ENCODE peak calls at places on chromosomes 11 and 22, in five cellular contexts. One of them, this sample, is unnamed.

GRCh38 chr22:23289851-23290724 is 109.8 kb downstream of the BCR start:
- DNase-seq in sigmoid colon: peak
- DNase-seq in HCT116: no peak
- DNase-seq in Peyer's patch: peak
- DNase-seq in lower leg skin: no peak
- DNase-seq in this sample: peak

GRCh38 chr11:44709281-44709562 is 17.5 kb upstream of the TSPAN18 start:
- DNase-seq in Peyer's patch: peak
- DNase-seq in lower leg skin: no peak
- DNase-seq in sigmoid colon: no peak
- DNase-seq in HCT116: peak
- DNase-seq in this sample: no peak

GRCh38 chr11:100867601-100868000 is 180.5 kb downstream of the ARHGAP42 start:
- DNase-seq in lower leg skin: no peak
- DNase-seq in Peyer's patch: no peak
- DNase-seq in HCT116: no peak
- DNase-seq in sigmoid colon: no peak
- DNase-seq in this sample: no peak

GRCh38 chr22:48900626-48901025 is 927.0 kb downstream of the BRD1 start:
- DNase-seq in sigmoid colon: no peak
- DNase-seq in lower leg skin: peak
- DNase-seq in HCT116: no peak
- DNase-seq in Peyer's patch: no peak
- DNase-seq in this sample: no peak

GRCh38 chr11:119166368-119167076 is 2.0 kb upstream of the NLRX1 start:
- DNase-seq in sigmoid colon: no peak
- DNase-seq in Peyer's patch: no peak
- DNase-seq in HCT116: no peak
- DNase-seq in lower leg skin: no peak
- DNase-seq in this sample: no peak

GRCh38 chr11:62125881-62126280 is 2.1 kb downstream of the INCENP start:
- DNase-seq in HCT116: no peak
- DNase-seq in sigmoid colon: no peak
- DNase-seq in Peyer's patch: no peak
- DNase-seq in lower leg skin: no peak
- DNase-seq in this sample: no peak

GRCh38 chr22:22424210-22424800 is 84.2 kb downstream of the ZNF280B start:
- DNase-seq in Peyer's patch: no peak
- DNase-seq in lower leg skin: peak
- DNase-seq in sigmoid colon: no peak
- DNase-seq in HCT116: no peak
- DNase-seq in this sample: no peak

GRCh38 chr11:112637046-112637445 is 324.2 kb upstream of the NCAM1 start:
- DNase-seq in sigmoid colon: no peak
- DNase-seq in lower leg skin: no peak
- DNase-seq in Peyer's patch: no peak
- DNase-seq in HCT116: no peak
- DNase-seq in this sample: no peak

GRCh38 chr11:28152743-28153142 is 44.6 kb downstream of the METTL15 start:
- DNase-seq in sigmoid colon: no peak
- DNase-seq in HCT116: no peak
- DNase-seq in Peyer's patch: no peak
- DNase-seq in lower leg skin: no peak
- DNase-seq in this sample: no peak

GRCh38 chr11:94322501-94322900 is 18.1 kb downstream of the IZUMO1R start:
- DNase-seq in HCT116: no peak
- DNase-seq in Peyer's patch: no peak
- DNase-seq in lower leg skin: no peak
- DNase-seq in sigmoid colon: no peak
- DNase-seq in this sample: no peak

GRCh38 chr11:1103401-1104360 is 29.0 kb downstream of the MUC2 start:
- DNase-seq in Peyer's patch: no peak
- DNase-seq in sigmoid colon: no peak
- DNase-seq in HCT116: no peak
- DNase-seq in lower leg skin: no peak
- DNase-seq in this sample: no peak

GRCh38 chr11:15493066-15493465 is 378.3 kb downstream of the INSC start:
- DNase-seq in sigmoid colon: no peak
- DNase-seq in lower leg skin: no peak
- DNase-seq in Peyer's patch: no peak
- DNase-seq in HCT116: peak
- DNase-seq in this sample: no peak

GRCh38 chr11:2790581-2790925 is 90.8 kb upstream of the KCNQ1OT1 start:
- DNase-seq in sigmoid colon: peak
- DNase-seq in lower leg skin: peak
- DNase-seq in HCT116: no peak
- DNase-seq in Peyer's patch: peak
- DNase-seq in this sample: peak

GRCh38 chr22:41899992-41900651 is 14.8 kb downstream of the SHISA8 start:
- DNase-seq in Peyer's patch: no peak
- DNase-seq in HCT116: no peak
- DNase-seq in lower leg skin: no peak
- DNase-seq in sigmoid colon: no peak
- DNase-seq in this sample: no peak

GRCh38 chr22:41904450-41905410 is 10.1 kb downstream of the SHISA8 start:
- DNase-seq in lower leg skin: no peak
- DNase-seq in Peyer's patch: no peak
- DNase-seq in HCT116: no peak
- DNase-seq in sigmoid colon: no peak
- DNase-seq in this sample: no peak

GRCh38 chr22:41902932-41903421 is 11.9 kb downstream of the SHISA8 start:
- DNase-seq in Peyer's patch: no peak
- DNase-seq in lower leg skin: no peak
- DNase-seq in sigmoid colon: no peak
- DNase-seq in HCT116: no peak
- DNase-seq in this sample: peak

GRCh38 chr22:41900652-41901312 is 14.1 kb downstream of the SHISA8 start:
- DNase-seq in sigmoid colon: no peak
- DNase-seq in lower leg skin: no peak
- DNase-seq in Peyer's patch: no peak
- DNase-seq in HCT116: no peak
- DNase-seq in this sample: no peak

GRCh38 chr22:41902016-41902415 is 12.9 kb downstream of the SHISA8 start:
- DNase-seq in Peyer's patch: no peak
- DNase-seq in HCT116: no peak
- DNase-seq in sigmoid colon: no peak
- DNase-seq in lower leg skin: no peak
- DNase-seq in this sample: no peak
- TF ChIP-seq POLR2A in Peyer's patch: no peak
- TF ChIP-seq POLR2A in HCT116: no peak
- TF ChIP-seq POLR2A in sigmoid colon: no peak
- TF ChIP-seq POLR2A in lower leg skin: no peak
- TF ChIP-seq POLR2A in this sample: no peak

DNA sequence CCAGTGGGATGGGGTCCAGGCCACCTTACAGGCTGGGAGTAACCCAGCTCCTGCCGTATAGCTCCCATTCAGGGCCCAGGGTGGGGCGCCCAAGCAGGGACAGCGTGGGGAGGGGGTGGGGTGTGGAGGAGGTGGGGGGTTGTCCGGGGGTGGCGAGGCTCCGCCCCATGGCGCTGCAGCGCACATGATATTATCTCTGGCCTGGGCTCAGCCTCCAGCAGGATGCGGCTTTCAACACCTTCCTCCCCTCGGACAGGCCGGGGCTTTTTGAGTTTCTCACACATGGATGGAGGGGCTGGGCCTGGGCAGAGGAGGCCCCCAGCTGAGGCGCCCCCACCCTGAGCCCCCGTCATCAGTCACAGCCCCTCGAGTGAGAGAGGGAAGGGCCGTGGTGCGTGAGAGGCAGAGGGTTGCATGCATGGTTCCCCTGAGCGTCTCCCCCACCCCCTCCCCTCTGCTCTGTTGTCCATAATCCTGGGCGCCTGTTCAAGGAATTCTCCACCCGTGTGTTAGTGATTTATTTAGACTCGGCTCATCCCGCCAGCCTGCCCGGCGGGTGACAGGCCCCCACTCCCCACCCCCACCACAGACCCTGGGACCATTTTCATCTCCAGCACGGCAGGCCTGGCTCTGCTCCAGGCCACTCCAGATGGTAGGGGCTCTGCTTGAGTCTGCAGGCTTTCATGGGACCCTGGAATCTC is 44.9 kb downstream of the WNT11 start:
- DNase-seq in sigmoid colon: no peak
- DNase-seq in lower leg skin: no peak
- DNase-seq in HCT116: no peak
- DNase-seq in Peyer's patch: no peak
- DNase-seq in this sample: no peak
- TF ChIP-seq POLR2A in sigmoid colon: no peak
- TF ChIP-seq POLR2A in lower leg skin: no peak
- TF ChIP-seq POLR2A in HCT116: no peak
- TF ChIP-seq POLR2A in Peyer's patch: no peak
- TF ChIP-seq POLR2A in this sample: no peak

GRCh38 chr22:20304646-20305045 is 15.2 kb downstream of the DGCR6L start:
- DNase-seq in HCT116: no peak
- DNase-seq in sigmoid colon: no peak
- DNase-seq in lower leg skin: no peak
- DNase-seq in Peyer's patch: no peak
- DNase-seq in this sample: no peak
- TF ChIP-seq POLR2A in HCT116: no peak
- TF ChIP-seq POLR2A in sigmoid colon: no peak
- TF ChIP-seq POLR2A in lower leg skin: no peak
- TF ChIP-seq POLR2A in Peyer's patch: no peak
- TF ChIP-seq POLR2A in this sample: no peak

DNA sequence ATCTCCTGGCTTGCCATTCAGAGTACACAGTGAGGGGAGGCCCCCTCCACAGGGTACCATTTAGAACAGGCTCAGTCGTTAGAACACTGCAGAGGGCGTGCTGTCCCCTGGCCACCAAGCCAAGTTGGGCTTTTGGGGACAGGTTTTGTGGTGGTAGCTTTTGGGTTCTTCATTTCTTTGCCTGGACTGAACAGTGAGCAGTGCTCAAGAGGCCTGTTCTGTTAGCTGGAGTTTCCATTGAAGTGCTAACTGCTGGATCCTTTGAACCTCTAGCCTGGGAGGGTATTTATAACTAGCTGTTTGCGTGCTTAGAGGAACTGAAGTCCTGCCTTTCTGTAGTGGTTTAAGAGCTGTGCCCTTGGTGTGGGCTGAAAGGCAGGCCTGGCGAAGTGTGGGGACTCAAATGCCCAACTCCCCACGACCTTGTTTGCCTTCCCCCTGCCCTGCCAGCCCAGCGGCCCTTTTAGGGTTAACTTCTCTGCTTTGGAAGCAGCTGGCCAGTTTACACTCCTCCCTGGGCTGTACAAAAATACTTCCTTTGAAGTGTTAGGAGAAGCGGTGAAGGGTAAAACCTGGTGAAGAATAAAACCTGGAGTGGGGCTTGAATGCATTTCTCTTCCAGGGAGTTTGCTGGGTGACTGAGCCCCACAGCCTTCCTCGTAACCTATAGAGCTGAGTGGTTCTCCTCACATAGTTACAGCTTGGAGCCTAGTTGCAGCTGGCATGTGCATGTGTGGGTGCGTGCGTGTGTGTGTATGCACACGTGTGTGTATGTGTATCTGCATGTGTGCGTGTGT is 34.6 kb downstream of the ZNRF3 start:
- DNase-seq in sigmoid colon: peak
- DNase-seq in Peyer's patch: no peak
- DNase-seq in lower leg skin: peak
- DNase-seq in HCT116: peak
- DNase-seq in this sample: peak
- TF ChIP-seq POLR2A in sigmoid colon: no peak
- TF ChIP-seq POLR2A in Peyer's patch: no peak
- TF ChIP-seq POLR2A in lower leg skin: no peak
- TF ChIP-seq POLR2A in HCT116: no peak
- TF ChIP-seq POLR2A in this sample: no peak

DNA sequence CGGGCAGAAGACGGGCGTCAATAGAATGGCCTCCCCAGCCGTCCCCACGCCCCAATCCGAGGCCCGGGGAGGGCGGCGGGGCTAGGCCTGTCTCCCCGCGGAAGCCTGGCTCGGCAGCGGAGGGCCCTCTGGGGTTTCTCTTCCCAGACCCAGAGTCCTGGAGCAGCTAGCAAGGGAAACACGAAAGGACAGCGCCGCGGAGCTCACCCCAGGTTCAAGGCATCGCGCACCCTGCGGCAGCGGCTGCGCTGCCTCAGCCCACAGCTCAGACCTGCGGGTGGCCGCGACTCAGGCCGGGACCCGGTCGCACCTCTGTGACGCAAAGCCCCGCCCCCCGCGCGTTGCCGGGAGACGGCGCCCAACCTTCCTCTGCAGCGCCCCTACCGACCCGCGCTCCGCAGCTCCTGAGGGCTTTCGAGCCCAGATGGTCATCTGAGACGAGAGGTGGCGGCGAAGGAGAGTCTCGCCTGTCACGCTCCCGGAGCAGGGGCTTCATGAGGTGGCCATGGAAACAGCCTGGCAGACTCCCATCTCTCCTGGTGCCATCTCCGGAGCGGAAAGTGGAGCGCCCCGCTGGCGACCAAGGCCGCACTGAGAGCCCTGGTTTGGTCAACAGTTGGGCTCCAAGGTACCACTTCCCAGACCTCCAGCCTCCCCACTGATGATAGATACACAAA is at the start of gene RNF141:
- DNase-seq in lower leg skin: peak
- DNase-seq in HCT116: peak
- DNase-seq in Peyer's patch: peak
- DNase-seq in sigmoid colon: peak
- DNase-seq in this sample: peak
- TF ChIP-seq POLR2A in lower leg skin: peak
- TF ChIP-seq POLR2A in HCT116: peak
- TF ChIP-seq POLR2A in Peyer's patch: peak
- TF ChIP-seq POLR2A in sigmoid colon: peak
- TF ChIP-seq POLR2A in this sample: no peak

This sample was measured in stomach.